ENCODE peak calls at places on chromosome 21, in nine cellular contexts. T, R, K, Y, E, V, D, G and C are unnamed samples.

GRCh38 chr21:45299026-45299863 is 11.6 kb upstream of the POFUT2 start:
- DNase-seq in D (no peak), K (no peak), E (peak), Y (peak), T (peak), R (peak), V (peak), G (no peak), C (peak)

GRCh38 chr21:31143021-31143420 is 104.7 kb upstream of the KRTAP19-8 start:
- DNase-seq in K (no peak), R (no peak), E (no peak), D (no peak), G (no peak), Y (no peak), V (no peak), T (no peak), C (no peak)

GRCh38 chr21:26739189-26739588 is 106.0 kb downstream of the ADAMTS1 start:
- DNase-seq in V (no peak), E (no peak), D (no peak), Y (no peak), R (no peak), G (no peak), T (no peak), K (no peak), C (no peak)

GRCh38 chr21:25791321-25791720 is 56.5 kb downstream of the GABPA start:
- DNase-seq in Y (no peak), T (no peak), V (no peak), D (no peak), K (no peak), G (no peak), R (no peak), E (no peak), C (no peak)

GRCh38 chr21:29219165-29219770 is 79.5 kb upstream of the BACH1 start:
- DNase-seq in E (no peak), G (no peak), K (no peak), Y (no peak), D (peak), T (no peak), V (no peak), R (no peak), C (no peak)

GRCh38 chr21:29371464-29371863 is 72.7 kb downstream of the BACH1 start:
- DNase-seq in K (no peak), D (no peak), V (no peak), T (no peak), G (no peak), E (no peak), R (no peak), Y (no peak), C (no peak)

GRCh38 chr21:21232320-21232719 is 234.1 kb downstream of the NCAM2 start:
- DNase-seq in V (no peak), D (no peak), G (peak), R (no peak), K (no peak), Y (no peak), E (no peak), T (no peak), C (no peak)

GRCh38 chr21:20443558-20444155 is 554.6 kb upstream of the NCAM2 start:
- DNase-seq in V (no peak), R (no peak), E (no peak), T (no peak), K (no peak), G (no peak), D (no peak), Y (no peak), C (no peak)

GRCh38 chr21:23664193-23664694 is 1943.0 kb downstream of the MRPL39 start:
- DNase-seq in V (no peak), G (no peak), R (no peak), Y (no peak), E (no peak), K (no peak), T (no peak), D (no peak), C (no peak)

GRCh38 chr21:26570203-26570602 is 2.9 kb downstream of the CYYR1 start:
- DNase-seq in E (no peak), T (no peak), D (no peak), K (no peak), V (no peak), G (no peak), R (peak), Y (no peak), C (no peak)

GRCh38 chr21:33644383-33645074 is 2.2 kb downstream of the ITSN1 start:
- DNase-seq in E (no peak), Y (peak), V (peak), K (no peak), D (no peak), T (peak), R (peak), G (no peak), C (no peak)

GRCh38 chr21:45612096-45613019 is 31.2 kb upstream of the PCBP3 start:
- DNase-seq in T (peak), Y (peak), V (no peak), E (peak), G (no peak), D (no peak), K (no peak), R (no peak), C (peak)

GRCh38 chr21:45630066-45630694 is 13.3 kb upstream of the PCBP3 start:
- DNase-seq in V (no peak), D (no peak), E (peak), K (no peak), G (no peak), R (no peak), Y (no peak), T (no peak), C (no peak)

GRCh38 chr21:33968082-33968997 is 52.7 kb upstream of the ATP5PO start:
- DNase-seq in Y (no peak), E (peak), T (no peak), G (no peak), D (no peak), R (no peak), V (no peak), K (no peak), C (no peak)

GRCh38 chr21:32941263-32941662 is 84.5 kb upstream of the OLIG2 start:
- DNase-seq in E (peak), K (no peak), Y (no peak), T (no peak), V (no peak), G (no peak), D (no peak), R (no peak), C (no peak)

GRCh38 chr21:27213328-27213727 is 246.4 kb upstream of the ADAMTS5 start:
- DNase-seq in Y (no peak), R (no peak), G (no peak), E (no peak), D (no peak), V (no peak), K (no peak), T (no peak), C (no peak)

GRCh38 chr21:22575165-22575584 is 1577.0 kb downstream of the NCAM2 start:
- DNase-seq in E (no peak), Y (no peak), R (peak), T (no peak), G (no peak), D (no peak), V (no peak), K (no peak), C (no peak)

GRCh38 chr21:46100020-46100419 is 2.1 kb downstream of the COL6A2 start:
- DNase-seq in E (peak), R (no peak), K (no peak), G (peak), T (peak), Y (no peak), V (no peak), D (no peak), C (peak)

GRCh38 chr21:42088148-42088547 is 17.0 kb downstream of the UMODL1 start:
- DNase-seq in G (no peak), T (no peak), Y (no peak), R (no peak), E (no peak), V (no peak), D (no peak), K (no peak), C (no peak)

GRCh38 chr21:42089665-42090310 is 18.7 kb downstream of the UMODL1 start:
- DNase-seq in Y (no peak), T (no peak), K (no peak), E (no peak), G (no peak), R (no peak), V (no peak), D (no peak), C (no peak)

GRCh38 chr21:42086969-42087368 is 15.9 kb downstream of the UMODL1 start:
- DNase-seq in G (no peak), K (no peak), Y (no peak), T (no peak), V (no peak), R (no peak), D (no peak), E (no peak), C (no peak)

GRCh38 chr21:42088658-42089057 is 17.5 kb downstream of the UMODL1 start:
- DNase-seq in R (no peak), D (no peak), V (no peak), K (no peak), Y (no peak), T (no peak), G (no peak), E (no peak), C (no peak)

DNA sequence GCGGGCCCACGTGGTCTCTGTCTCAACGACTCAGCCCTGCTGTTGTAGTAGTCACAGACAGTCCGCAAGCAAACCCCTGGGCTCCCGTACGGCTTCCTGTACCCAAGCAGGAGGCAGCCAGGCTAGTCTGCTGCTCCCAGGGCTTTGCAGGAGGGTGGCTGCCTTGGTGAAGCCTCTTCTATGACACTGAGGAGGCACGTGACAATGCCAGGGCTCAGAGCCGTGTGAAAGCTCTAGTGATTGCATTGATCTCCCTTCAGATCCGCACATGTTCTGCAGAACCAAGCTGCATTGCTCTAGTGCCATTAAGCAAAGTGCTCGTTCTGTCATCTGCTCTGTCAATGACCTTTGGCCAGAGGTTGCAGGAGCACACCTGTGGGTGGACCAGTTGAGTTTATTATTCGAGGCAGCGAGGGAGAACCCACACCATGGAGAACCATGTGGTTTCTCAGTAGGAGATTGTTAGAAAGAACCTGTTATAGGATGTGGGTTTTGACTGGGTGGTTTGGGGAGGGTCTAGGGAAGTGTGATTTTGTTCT is 18.0 kb downstream of the UMODL1 start:
- DNase-seq in T (no peak), K (no peak), R (peak), V (no peak), Y (no peak), E (no peak), G (no peak), D (no peak), C (no peak)
- TF ChIP-seq POLR2A in T (no peak), K (no peak), R (no peak), V (no peak), Y (no peak), E (no peak), G (no peak), D (no peak), C (no peak)

GRCh38 chr21:35052786-35053185 is 3.7 kb upstream of the RUNX1 start:
- DNase-seq in Y (no peak), R (no peak), D (no peak), V (no peak), G (no peak), K (no peak), T (no peak), E (no peak), C (no peak)

GRCh38 chr21:35050348-35051286 is 1.5 kb upstream of the RUNX1 start:
- DNase-seq in Y (no peak), E (no peak), D (no peak), K (no peak), T (peak), G (no peak), R (no peak), V (no peak), C (no peak)

GRCh38 chr21:35048706-35049617 is at the start of gene RUNX1:
- DNase-seq in E (no peak), V (no peak), G (no peak), D (no peak), T (no peak), K (peak), R (no peak), Y (no peak), C (no peak)

GRCh38 chr21:35053356-35054096 is 4.4 kb upstream of the RUNX1 start:
- DNase-seq in T (peak), E (no peak), Y (no peak), V (no peak), K (no peak), R (no peak), D (no peak), G (no peak), C (no peak)

DNA sequence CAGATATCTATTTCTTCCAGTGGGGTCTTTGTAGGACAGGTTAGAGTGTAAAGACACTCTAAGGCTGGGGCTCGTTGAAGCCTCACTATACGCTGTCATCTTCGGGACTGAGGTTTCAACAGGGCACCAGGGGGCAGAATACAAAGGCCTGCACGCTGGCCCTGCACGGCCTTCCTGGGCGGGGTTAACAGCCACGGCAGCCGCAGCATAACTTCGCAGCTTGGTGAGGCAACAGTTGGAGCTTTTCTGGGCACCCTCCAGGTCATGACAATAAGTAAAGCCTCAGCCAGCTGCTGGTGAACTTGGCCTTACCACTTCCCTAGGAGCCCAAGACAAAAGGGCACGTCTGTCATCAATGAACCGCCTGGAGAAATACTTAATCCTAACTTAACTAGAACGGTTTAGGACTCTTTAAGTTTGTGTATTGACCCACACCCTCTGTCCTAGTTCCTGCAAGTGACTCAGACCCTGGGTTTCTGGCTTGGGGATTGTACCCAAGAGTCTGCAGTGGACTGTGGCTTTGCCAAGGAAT is 2.3 kb upstream of the RUNX1 start:
- DNase-seq in T (peak), Y (peak), K (peak), D (peak), V (peak), R (peak), G (peak), E (peak), C (peak)
- TF ChIP-seq POLR2A in T (no peak), Y (no peak), K (no peak), D (no peak), V (no peak), R (no peak), G (no peak), E (no peak), C (no peak)

GRCh38 chr21:16145479-16145878 is 415.7 kb downstream of the USP25 start:
- DNase-seq in Y (no peak), E (no peak), T (no peak), R (no peak), G (no peak), D (no peak), K (no peak), V (no peak), C (no peak)

GRCh38 chr21:16145052-16145451 is 415.3 kb downstream of the USP25 start:
- DNase-seq in T (no peak), D (no peak), Y (no peak), V (no peak), R (no peak), G (no peak), E (no peak), K (no peak), C (no peak)
- TF ChIP-seq POLR2A in T (no peak), D (no peak), Y (no peak), V (no peak), R (no peak), G (no peak), E (no peak), K (no peak), C (no peak)

DNA sequence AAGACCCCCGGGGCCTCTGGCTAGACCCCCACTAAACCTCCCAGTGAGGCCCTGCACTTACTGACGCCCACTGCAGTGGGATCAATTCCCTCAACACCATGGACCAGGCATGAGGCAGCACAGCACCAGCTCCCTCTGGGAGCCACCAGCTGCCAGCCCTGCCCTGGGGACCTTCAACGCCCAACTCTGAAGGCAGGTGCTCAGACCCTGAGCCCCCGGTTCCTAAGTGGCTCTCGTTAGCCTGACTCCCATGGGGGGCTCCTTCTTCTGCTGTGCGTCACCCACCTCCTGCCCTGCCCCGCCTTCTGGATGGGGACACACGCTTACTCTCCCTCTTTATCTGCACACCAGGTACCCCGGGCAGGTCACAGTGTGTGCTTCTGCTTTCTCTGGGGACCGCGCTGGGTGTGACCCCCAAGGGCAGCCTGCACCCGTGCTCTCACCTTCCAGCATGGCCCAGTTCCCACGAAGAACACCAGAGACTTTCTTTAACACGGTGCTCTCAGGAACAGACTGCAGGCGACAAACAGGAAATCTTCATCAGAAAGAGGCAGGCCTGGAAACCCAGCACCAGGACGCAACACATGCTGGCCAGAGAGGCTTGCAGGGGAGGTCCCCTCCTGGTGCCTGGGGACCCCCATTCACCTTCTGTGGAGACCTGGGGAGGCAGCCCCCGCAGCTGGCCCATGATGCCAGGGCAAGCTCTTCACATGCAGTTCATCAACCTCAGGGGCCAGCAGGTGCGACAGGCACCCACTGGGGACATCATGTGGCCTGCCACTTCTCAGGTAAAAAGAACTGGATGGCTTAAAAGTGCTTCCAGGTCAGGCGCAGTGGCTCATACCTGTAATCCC is 27.3 kb downstream of the WDR4 start:
- DNase-seq in V (no peak), D (no peak), Y (no peak), E (no peak), G (no peak), R (no peak), K (no peak), T (no peak), C (no peak)
- TF ChIP-seq POLR2A in V (no peak), D (no peak), Y (no peak), E (no peak), G (no peak), R (no peak), K (no peak), T (no peak), C (no peak)

DNA sequence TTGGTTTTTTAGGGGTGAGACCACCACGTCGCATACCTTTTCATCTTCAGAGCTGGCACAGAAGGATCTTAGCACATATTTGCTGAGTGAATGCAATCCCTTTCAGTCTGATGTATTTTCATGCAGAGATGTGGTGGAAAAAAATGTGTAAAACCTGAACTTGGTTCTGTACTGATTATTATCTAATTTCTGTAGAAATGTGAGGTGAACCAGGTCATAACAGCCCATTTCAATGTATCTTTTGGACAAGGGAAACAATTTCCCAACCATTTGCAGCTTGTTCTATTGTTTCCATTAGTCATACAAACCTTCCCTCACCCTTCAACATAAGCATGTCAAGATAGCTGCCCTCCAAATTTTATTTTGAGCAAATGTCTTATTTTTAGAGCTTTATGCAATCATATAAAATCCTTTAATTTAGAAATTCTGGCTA is 46.8 kb upstream of the RUNX1 start:
- DNase-seq in V (no peak), G (no peak), E (no peak), Y (no peak), K (no peak), T (no peak), D (no peak), R (no peak), C (no peak)
- TF ChIP-seq POLR2A in V (no peak), G (no peak), E (no peak), Y (no peak), K (no peak), T (no peak), D (no peak), R (no peak), C (no peak)

GRCh38 chr21:35005077-35005476 is 44.0 kb downstream of the RUNX1 start:
- DNase-seq in E (no peak), R (no peak), Y (no peak), V (no peak), D (no peak), K (no peak), G (no peak), T (no peak), C (no peak)

GRCh38 chr21:35007348-35007747 is 41.8 kb downstream of the RUNX1 start:
- DNase-seq in V (no peak), G (no peak), D (no peak), T (no peak), R (no peak), Y (no peak), K (no peak), E (no peak), C (no peak)

GRCh38 chr21:35006771-35007170 is 42.3 kb downstream of the RUNX1 start:
- DNase-seq in V (no peak), T (no peak), R (no peak), K (no peak), D (no peak), E (no peak), G (no peak), Y (no peak), C (no peak)

GRCh38 chr21:35006248-35006647 is 42.9 kb downstream of the RUNX1 start:
- DNase-seq in V (no peak), R (no peak), D (no peak), Y (no peak), T (no peak), E (no peak), K (no peak), G (no peak), C (no peak)

GRCh38 chr21:35005825-35006224 is 43.3 kb downstream of the RUNX1 start:
- DNase-seq in V (no peak), R (no peak), K (no peak), T (no peak), D (no peak), E (no peak), Y (no peak), G (no peak), C (no peak)
- TF ChIP-seq POLR2A in V (no peak), R (no peak), K (no peak), T (no peak), D (no peak), E (no peak), Y (no peak), G (no peak), C (no peak)

GRCh38 chr21:38806942-38807284 is 1.2 kb downstream of the ETS2 start:
- DNase-seq in G (no peak), Y (no peak), R (no peak), E (no peak), V (no peak), K (no peak), T (no peak), D (no peak), C (no peak)
- TF ChIP-seq POLR2A in G (no peak), Y (no peak), R (no peak), E (no peak), V (no peak), K (no peak), T (no peak), D (no peak), C (no peak)